ENCODE peak calls at places on chromosomes 1 and 21, in six cellular contexts. R is astrocyte of the hippocampus, A is fibroblast of lung, B is AG10803, M is OCI-LY7, O is uterus. U is an unnamed sample.

GRCh38 chr1:185670187-185670627 is 64.0 kb upstream of the HMCN1 start:
- DNase-seq in R (peak; percentile 81), A (peak; percentile 54), B (peak; percentile 66), M (no peak), O (no peak), U (no peak)

GRCh38 chr1:119249283-119249682 is 108.8 kb upstream of the WARS2 start:
- DNase-seq in R (no peak), A (no peak), B (no peak), M (no peak), O (no peak), U (no peak)

GRCh38 chr1:210377934-210378333 is 49.2 kb downstream of the HHAT start:
- DNase-seq in R (peak; percentile 54), A (peak; percentile 29), B (peak; percentile 51), M (no peak), O (no peak), U (no peak)

GRCh38 chr21:33069994-33070811 is at the start of gene OLIG1:
- DNase-seq in R (peak; percentile 63), A (no peak), B (peak; percentile 7), M (no peak), O (no peak), U (no peak)

GRCh38 chr1:214296860-214297699 is 16.1 kb downstream of the SMYD2 start:
- DNase-seq in R (peak; percentile 84), A (peak; percentile 73), B (peak; percentile 88), M (no peak), O (no peak), U (no peak)

GRCh38 chr1:67853704-67854103 is 20.4 kb upstream of the GNG12 start:
- DNase-seq in R (peak; percentile 87), A (peak; percentile 82), B (peak; percentile 77), M (peak; percentile 21), O (peak; percentile 56), U (no peak)

GRCh38 chr1:47758341-47759237 is 238.6 kb downstream of the TRABD2B start:
- DNase-seq in R (no peak), A (peak; percentile 22), B (no peak), M (no peak), O (peak; percentile 36), U (no peak)

GRCh38 chr1:62589321-62589720 is 8.0 kb upstream of the ANGPTL3 start:
- DNase-seq in R (peak; percentile 69), A (peak; percentile 26), B (peak; percentile 29), M (no peak), O (no peak), U (no peak)

U was measured in T-helper 2 cell.